ENCODE peak calls at places on chromosomes 12 and 14, in eight cellular contexts. I, A, Q, G, X, W, S and D are unnamed samples.

GRCh38 chr14:105485720-105486332 is 860 bp upstream of the CRIP1 start:
- DNase-seq in I (peak; percentile 50), A (peak; percentile 92), Q (peak; percentile 38), G (no peak), X (peak; percentile 84), W (no peak), S (no peak), D (peak; percentile 34)

GRCh38 chr14:104335611-104336010 is 197.2 kb downstream of the KIF26A start:
- DNase-seq in I (no peak), A (no peak), Q (no peak), G (no peak), X (no peak), W (no peak), S (peak; percentile 20), D (no peak)

GRCh38 chr12:110577717-110578521 is 5.2 kb downstream of the PPTC7 start:
- DNase-seq in I (no peak), A (no peak), Q (peak; percentile 21), G (no peak), X (peak; percentile 48), W (no peak), S (no peak), D (peak; percentile 90)

GRCh38 chr14:24377660-24378059 is 9.7 kb downstream of the NFATC4 start:
- DNase-seq in I (no peak), A (peak; percentile 25), Q (no peak), G (no peak), X (no peak), W (no peak), S (peak; percentile 7), D (no peak)

GRCh38 chr12:49227701-49228100 is 37.2 kb upstream of the TUBA1C start:
- DNase-seq in I (no peak), A (no peak), Q (no peak), G (no peak), X (no peak), W (no peak), S (no peak), D (no peak)

GRCh38 chr12:95259368-95259767 is 41.8 kb downstream of the VEZT start:
- DNase-seq in I (peak; percentile 28), A (no peak), Q (no peak), G (peak; percentile 62), X (no peak), W (no peak), S (no peak), D (no peak)

GRCh38 chr14:81710232-81710845 is 176.7 kb upstream of the SEL1L start:
- DNase-seq in I (peak; percentile 44), A (peak; percentile 71), Q (no peak), G (no peak), X (peak; percentile 41), W (no peak), S (no peak), D (no peak)

GRCh38 chr12:77608157-77608755 is 222.4 kb upstream of the NAV3 start:
- DNase-seq in I (no peak), A (no peak), Q (no peak), G (no peak), X (no peak), W (no peak), S (no peak), D (no peak)

GRCh38 chr14:92936085-92936484 is 13.1 kb downstream of the CHGA start:
- DNase-seq in I (no peak), A (no peak), Q (no peak), G (no peak), X (no peak), W (no peak), S (no peak), D (no peak)

GRCh38 chr12:116317986-116318737 is 40.7 kb upstream of the MED13L start:
- DNase-seq in I (peak; percentile 45), A (no peak), Q (no peak), G (peak; percentile 64), X (no peak), W (no peak), S (peak; percentile 72), D (no peak)

GRCh38 chr12:91565816-91566215 is 383.2 kb upstream of the DCN start:
- DNase-seq in I (no peak), A (no peak), Q (no peak), G (no peak), X (no peak), W (no peak), S (no peak), D (no peak)

GRCh38 chr14:92263681-92264080 is 59.3 kb upstream of the SLC24A4 start:
- DNase-seq in I (peak; percentile 3), A (no peak), Q (no peak), G (no peak), X (no peak), W (no peak), S (no peak), D (no peak)

GRCh38 chr14:35174342-35174741 is 52.0 kb downstream of the PRORP start:
- DNase-seq in I (no peak), A (no peak), Q (no peak), G (no peak), X (no peak), W (no peak), S (no peak), D (no peak)

GRCh38 chr14:102008891-102009290 is 44.5 kb downstream of the DYNC1H1 start:
- DNase-seq in I (no peak), A (no peak), Q (no peak), G (no peak), X (no peak), W (no peak), S (no peak), D (no peak)

GRCh38 chr12:6378709-6379427 is 3.5 kb upstream of the SCNN1A start:
- DNase-seq in I (no peak), A (no peak), Q (no peak), G (no peak), X (no peak), W (no peak), S (no peak), D (no peak)
- H3K27ac ChIP-seq in I (peak overlapping the region; percentile 90), A (no peak overlapping the region), Q (no peak overlapping the region), G (peak overlapping the region; percentile 87), X (peak overlapping the region; percentile 97), W (no peak overlapping the region), S (peak overlapping the region; percentile 95), D (no peak overlapping the region)

DNA sequence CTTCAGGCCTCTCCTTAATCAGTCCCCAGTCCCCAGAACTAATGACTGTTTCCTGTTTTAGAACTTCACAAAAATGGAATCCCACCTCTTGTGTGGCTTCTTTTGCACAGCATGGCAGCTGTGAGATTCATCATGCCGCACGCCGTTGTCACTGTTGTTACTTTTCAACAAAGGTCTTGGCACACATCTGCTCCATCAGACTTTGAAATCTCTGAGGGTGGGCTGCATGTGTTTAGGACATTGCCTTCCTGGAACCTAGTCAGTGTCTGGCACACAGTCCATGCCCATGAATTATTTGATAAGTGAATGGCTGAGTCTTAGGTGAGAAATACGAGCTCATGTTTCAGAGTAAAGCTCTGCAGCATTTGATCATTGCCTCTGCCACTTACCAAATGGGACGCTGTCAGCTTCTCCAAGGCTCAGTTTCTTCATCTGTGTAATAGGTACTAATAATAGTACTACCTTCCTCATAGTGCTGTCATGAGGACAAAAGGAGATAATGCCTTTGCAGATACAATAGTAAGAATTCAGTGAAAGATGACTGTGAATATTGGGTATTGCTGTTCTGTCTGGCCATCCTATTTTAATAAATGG is 90.4 kb downstream of the SRRM4 start:
- DNase-seq in I (no peak), A (no peak), Q (no peak), G (no peak), X (no peak), W (no peak), S (no peak), D (no peak)
- H3K4me3 ChIP-seq in I (no peak overlapping the region), A (no peak overlapping the region), Q (no peak overlapping the region), G (no peak overlapping the region), X (no peak overlapping the region), W (no peak overlapping the region), S (no peak overlapping the region), D (no peak overlapping the region)

GRCh38 chr14:106694638-106695393 is 1168.4 kb downstream of the TMEM121 start:
- DNase-seq in I (peak; percentile 30), A (peak; percentile 0), Q (peak; percentile 50), G (no peak), X (peak; percentile 17), W (no peak), S (no peak), D (no peak)
- H3K27ac ChIP-seq in I (no peak overlapping the region), A (no peak overlapping the region), Q (no peak overlapping the region), G (no peak overlapping the region), X (no peak overlapping the region), W (no peak overlapping the region), S (no peak overlapping the region), D (no peak overlapping the region)

DNA sequence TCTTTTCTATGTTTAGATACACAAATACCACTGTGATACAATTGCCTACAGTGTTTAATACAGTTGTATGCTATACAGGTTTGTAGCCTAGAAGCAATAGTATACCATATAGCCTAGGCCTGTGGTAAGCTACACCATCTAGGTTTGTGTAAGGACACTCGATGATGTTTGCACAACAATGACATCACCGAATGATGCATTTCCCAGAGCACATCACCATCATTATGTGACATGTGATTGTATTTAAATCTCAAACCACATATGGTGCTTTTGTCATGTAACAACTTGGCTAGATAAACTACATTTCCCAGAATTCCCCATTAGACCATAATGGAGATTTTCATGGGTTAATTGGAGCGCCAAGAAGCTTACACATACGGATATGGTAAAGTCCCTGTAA is 128.4 kb upstream of the CPNE8 start:
- DNase-seq in I (no peak), A (no peak), Q (no peak), G (no peak), X (no peak), W (no peak), S (no peak), D (no peak)
- H3K4me3 ChIP-seq in I (no peak overlapping the region), A (no peak overlapping the region), Q (no peak overlapping the region), G (no peak overlapping the region), X (no peak overlapping the region), W (no peak overlapping the region), S (no peak overlapping the region), D (no peak overlapping the region)